ENCODE peak calls at places on chromosomes 13 and 19, in seven cellular contexts. W is WTC11, E is HCT116, M is K562, H is GM12878, I is H1, Z is HepG2. D is an unnamed sample.

GRCh38 chr13:20126460-20127262 is 34.2 kb downstream of the GJA3 start:
- DNase-seq in W (no peak), E (no peak), M (no peak), H (no peak), I (no peak), Z (no peak), D (no peak)

GRCh38 chr19:16588089-16588823 is 16.0 kb upstream of the SLC35E1 start:
- DNase-seq in W (no peak), E (no peak), M (peak; percentile 59), H (peak; percentile 90), I (no peak), Z (no peak), D (no peak)

GRCh38 chr19:35528218-35529038 is at the start of gene SBSN:
- DNase-seq in W (no peak), E (no peak), M (no peak), H (no peak), I (no peak), Z (no peak), D (no peak)

GRCh38 chr13:64808704-64809103 is 2421.4 kb downstream of the PCDH9 start:
- DNase-seq in W (no peak), E (no peak), M (no peak), H (no peak), I (no peak), Z (no peak), D (no peak)

GRCh38 chr13:25292301-25292700 is 5.0 kb upstream of the MTMR6 start:
- DNase-seq in W (no peak), E (no peak), M (peak; percentile 22), H (no peak), I (no peak), Z (no peak), D (peak; percentile 23)

GRCh38 chr19:6057651-6058365 is 52.5 kb downstream of the RFX2 start:
- DNase-seq in W (no peak), E (no peak), M (no peak), H (no peak), I (no peak), Z (no peak), D (no peak)

GRCh38 chr13:29575098-29575497 is 20.4 kb downstream of the SLC7A1 start:
- DNase-seq in W (no peak), E (no peak), M (no peak), H (no peak), I (no peak), Z (no peak), D (no peak)

GRCh38 chr19:1107655-1108261 is 4.0 kb downstream of the GPX4 start:
- DNase-seq in W (no peak), E (no peak), M (no peak), H (no peak), I (no peak), Z (no peak), D (no peak)

GRCh38 chr19:44692379-44692721 is 6.6 kb upstream of the CEACAM16 start:
- DNase-seq in W (no peak), E (no peak), M (no peak), H (no peak), I (no peak), Z (no peak), D (no peak)

GRCh38 chr13:60431108-60431700 is 34.2 kb downstream of the TDRD3 start:
- DNase-seq in W (no peak), E (peak; percentile 46), M (peak; percentile 16), H (peak; percentile 61), I (no peak), Z (peak; percentile 47), D (peak; percentile 21)

GRCh38 chr19:49408816-49409440 is 14.3 kb downstream of the PTH2 start:
- DNase-seq in W (no peak), E (no peak), M (peak; percentile 46), H (no peak), I (no peak), Z (no peak), D (no peak)

GRCh38 chr19:10858204-10858828 is 10.1 kb downstream of the C19orf38 start:
- DNase-seq in W (peak; percentile 64), E (no peak), M (peak; percentile 71), H (no peak), I (no peak), Z (no peak), D (peak; percentile 68)

GRCh38 chr19:10855879-10856522 is 7.8 kb downstream of the C19orf38 start:
- DNase-seq in W (peak; percentile 54), E (no peak), M (peak; percentile 10), H (no peak), I (no peak), Z (no peak), D (no peak)

GRCh38 chr19:10852941-10853340 is 4.7 kb downstream of the C19orf38 start:
- DNase-seq in W (no peak), E (no peak), M (no peak), H (no peak), I (no peak), Z (no peak), D (no peak)

GRCh38 chr19:10852098-10852800 is 4.0 kb downstream of the C19orf38 start:
- DNase-seq in W (no peak), E (no peak), M (no peak), H (no peak), I (no peak), Z (peak; percentile 63), D (no peak)

GRCh38 chr19:10854350-10855089 is 6.3 kb downstream of the C19orf38 start:
- DNase-seq in W (no peak), E (no peak), M (no peak), H (no peak), I (no peak), Z (peak; percentile 67), D (no peak)
- TF ChIP-seq SP1 in W (no peak), E (no peak), M (no peak), H (no peak), I (no peak), Z (no peak), D (no peak)

GRCh38 chr13:67156718-67157049 is 73.5 kb downstream of the PCDH9 start:
- DNase-seq in W (peak; percentile 11), E (no peak), M (no peak), H (no peak), I (no peak), Z (no peak), D (no peak)

GRCh38 chr13:67155898-67156717 is 74.0 kb downstream of the PCDH9 start:
- DNase-seq in W (no peak), E (no peak), M (no peak), H (no peak), I (no peak), Z (no peak), D (no peak)

GRCh38 chr13:67150608-67151007 is 79.5 kb downstream of the PCDH9 start:
- DNase-seq in W (no peak), E (no peak), M (no peak), H (no peak), I (no peak), Z (no peak), D (no peak)

GRCh38 chr13:67148219-67148583 is 81.9 kb downstream of the PCDH9 start:
- DNase-seq in W (no peak), E (no peak), M (no peak), H (no peak), I (no peak), Z (no peak), D (no peak)

GRCh38 chr13:67152123-67152522 is 78.0 kb downstream of the PCDH9 start:
- DNase-seq in W (no peak), E (no peak), M (no peak), H (no peak), I (no peak), Z (no peak), D (no peak)
- TF ChIP-seq SP1 in W (no peak), E (no peak), M (no peak), H (no peak), I (no peak), Z (no peak), D (no peak)

DNA sequence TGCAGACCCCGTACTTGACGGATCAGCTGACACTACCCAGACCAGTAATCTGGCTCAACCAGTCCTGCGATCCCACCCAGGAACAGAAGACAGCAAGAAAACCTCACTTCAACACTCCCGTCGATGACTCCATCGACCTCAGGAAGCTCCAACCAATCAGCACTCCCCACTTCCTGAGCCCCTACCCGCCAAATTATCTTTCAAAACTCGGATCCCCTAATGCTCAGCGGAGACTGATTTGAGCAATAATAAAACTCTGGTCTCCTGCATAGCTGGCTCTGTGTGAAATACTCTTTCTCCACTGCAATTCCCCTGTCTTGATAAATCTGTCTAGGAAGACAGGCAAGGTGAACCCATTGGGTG is 1.2 kb downstream of the LSM4 start:
- DNase-seq in W (no peak), E (no peak), M (no peak), H (no peak), I (no peak), Z (no peak), D (no peak)
- TF ChIP-seq SP1 in W (no peak), E (no peak), M (no peak), H (no peak), I (no peak), Z (no peak), D (no peak)

GRCh38 chr13:81565849-81566248 is 1224.9 kb upstream of the SPRY2 start:
- DNase-seq in W (no peak), E (no peak), M (no peak), H (no peak), I (no peak), Z (no peak), D (no peak)

GRCh38 chr13:81562598-81562997 is 1221.7 kb upstream of the SPRY2 start:
- DNase-seq in W (no peak), E (no peak), M (no peak), H (no peak), I (no peak), Z (no peak), D (no peak)
- TF ChIP-seq SP1 in W (no peak), E (no peak), M (no peak), H (no peak), I (no peak), Z (no peak), D (no peak)

D was measured in HEK293T.